ENCODE peak calls at places on chromosomes 16 and 17, in eight cellular contexts. H, L, U, Z, R, P, J and K are unnamed samples.

GRCh38 chr17:71392715-71393567 is 727.9 kb upstream of the SOX9 start:
- DNase-seq in H (no peak), L (no peak), U (no peak), Z (no peak), R (no peak), P (no peak), J (peak), K (no peak)

GRCh38 chr17:59845595-59846390 is 47.0 kb downstream of the TUBD1 start:
- DNase-seq in H (peak), L (peak), U (peak), Z (no peak), R (peak), P (peak), J (peak), K (no peak)

GRCh38 chr17:66970797-66971196 is 6.3 kb downstream of the CACNG4 start:
- DNase-seq in H (no peak), L (no peak), U (no peak), Z (no peak), R (no peak), P (no peak), J (no peak), K (no peak)

GRCh38 chr16:65783709-65784474 is 582.6 kb upstream of the CDH5 start:
- DNase-seq in H (no peak), L (no peak), U (no peak), Z (no peak), R (no peak), P (no peak), J (no peak), K (no peak)

GRCh38 chr16:56268799-56269198 is 77.5 kb downstream of the GNAO1 start:
- DNase-seq in H (no peak), L (no peak), U (no peak), Z (no peak), R (no peak), P (no peak), J (no peak), K (no peak)

GRCh38 chr17:2183346-2183745 is 120.2 kb downstream of the SMG6 start:
- DNase-seq in H (peak), L (no peak), U (no peak), Z (no peak), R (no peak), P (no peak), J (peak), K (no peak)

GRCh38 chr16:57098188-57098841 is 5.9 kb downstream of the CPNE2 start:
- DNase-seq in H (no peak), L (no peak), U (no peak), Z (no peak), R (no peak), P (no peak), J (no peak), K (no peak)

GRCh38 chr17:32723310-32723955 is 153.5 kb downstream of the MYO1D start:
- DNase-seq in H (no peak), L (no peak), U (no peak), Z (no peak), R (no peak), P (no peak), J (no peak), K (no peak)

GRCh38 chr17:4544135-4544651 is 11.0 kb downstream of the MYBBP1A start:
- DNase-seq in H (no peak), L (no peak), U (no peak), Z (no peak), R (no peak), P (no peak), J (no peak), K (no peak)

GRCh38 chr16:57720142-57720575 is 15.4 kb upstream of the KATNB1 start:
- DNase-seq in H (peak), L (peak), U (no peak), Z (no peak), R (no peak), P (no peak), J (peak), K (peak)

GRCh38 chr17:77140878-77141767 is at the start of gene SEC14L1:
- DNase-seq in H (peak), L (no peak), U (peak), Z (no peak), R (peak), P (peak), J (peak), K (peak)

GRCh38 chr17:41061969-41062368 is 2.1 kb upstream of the KRTAP2-3 start:
- DNase-seq in H (no peak), L (no peak), U (no peak), Z (no peak), R (no peak), P (no peak), J (peak), K (no peak)

GRCh38 chr16:72092832-72093447 is 480 bp downstream of the TXNL4B start:
- DNase-seq in H (no peak), L (no peak), U (peak), Z (no peak), R (no peak), P (no peak), J (peak), K (peak)